ENCODE peak calls at places on chromosomes 3 and 15, in seven cellular contexts. Q is GM23248; L is stomach; Y is Calu3; W is islet precursor cell; Z is H1; U is stimulated activated effector memory CD8-positive, alpha-beta T cell treated with anti-CD3 and anti-CD28 coated beads, Interleukin-12 subunit alpha, Interleukin-12 subunit beta, amount 100 ng/mL, for 72 hours. P is an unnamed sample.

GRCh38 chr3:13890377-13891016 is 10.6 kb upstream of the WNT7A start:
- DNase-seq in Q (no peak), L (no peak), Y (no peak), W (peak), Z (no peak), U (peak), P (no peak)

GRCh38 chr3:157333551-157333991 is 103.1 kb upstream of the PTX3 start:
- DNase-seq in Q (peak), L (no peak), Y (no peak), W (no peak), Z (no peak), U (no peak), P (no peak)

GRCh38 chr15:72778796-72779195 is 4.8 kb downstream of the ADPGK start:
- DNase-seq in Q (peak), L (no peak), Y (no peak), W (no peak), Z (no peak), U (no peak), P (no peak)

GRCh38 chr15:88247914-88248313 is 8.6 kb downstream of the NTRK3 start:
- DNase-seq in Q (no peak), L (no peak), Y (no peak), W (no peak), Z (no peak), U (no peak), P (no peak)

GRCh38 chr15:70954733-70955132 is 62.1 kb downstream of the LRRC49 start:
- DNase-seq in Q (no peak), L (no peak), Y (no peak), W (no peak), Z (no peak), U (no peak), P (no peak)

GRCh38 chr15:73130830-73131229 is 78.6 kb downstream of the NEO1 start:
- DNase-seq in Q (no peak), L (no peak), Y (no peak), W (no peak), Z (no peak), U (no peak), P (no peak)

GRCh38 chr3:45210308-45211038 is 15.6 kb downstream of the TMEM158 start:
- DNase-seq in Q (peak), L (peak), Y (peak), W (peak), Z (peak), U (peak), P (no peak)

GRCh38 chr3:124676236-124676635 is 54.0 kb upstream of the UMPS start:
- DNase-seq in Q (peak), L (no peak), Y (no peak), W (no peak), Z (no peak), U (no peak), P (no peak)

GRCh38 chr3:139538733-139539132 is 809 bp downstream of the RBP1 start:
- DNase-seq in Q (no peak), L (no peak), Y (no peak), W (peak), Z (no peak), U (no peak), P (no peak)

GRCh38 chr3:37575284-37575683 is 286.4 kb upstream of the CTDSPL start:
- DNase-seq in Q (no peak), L (no peak), Y (no peak), W (no peak), Z (no peak), U (no peak), P (no peak)

GRCh38 chr3:127770671-127771370 is 51.5 kb downstream of the MGLL start:
- DNase-seq in Q (peak), L (no peak), Y (no peak), W (peak), Z (no peak), U (no peak), P (no peak)

GRCh38 chr15:47360296-47360695 is 357.0 kb upstream of the SEMA6D start:
- DNase-seq in Q (no peak), L (no peak), Y (no peak), W (no peak), Z (no peak), U (no peak), P (no peak)

GRCh38 chr3:13134166-13134878 is 61.1 kb upstream of the IQSEC1 start:
- DNase-seq in Q (no peak), L (peak), Y (no peak), W (peak), Z (no peak), U (no peak), P (no peak)

GRCh38 chr15:44873103-44873502 is 83.4 kb upstream of the TERB2 start:
- DNase-seq in Q (no peak), L (no peak), Y (no peak), W (no peak), Z (no peak), U (no peak), P (no peak)

GRCh38 chr3:58173670-58174472 is 36.9 kb downstream of the DNASE1L3 start:
- DNase-seq in Q (no peak), L (peak), Y (peak), W (peak), Z (no peak), U (no peak), P (no peak)

GRCh38 chr3:154885016-154885415 is 195.1 kb upstream of the MME start:
- DNase-seq in Q (peak), L (no peak), Y (no peak), W (no peak), Z (no peak), U (no peak), P (no peak)

GRCh38 chr15:63354771-63355650 is 26.6 kb downstream of the CA12 start:
- DNase-seq in Q (no peak), L (no peak), Y (no peak), W (no peak), Z (no peak), U (no peak), P (no peak)

GRCh38 chr3:112755845-112756671 is 90.6 kb downstream of the CD200R1L start:
- DNase-seq in Q (no peak), L (no peak), Y (no peak), W (no peak), Z (no peak), U (no peak), P (no peak)